ENCODE peak calls at places on chromosomes 4 and X, in nine cellular contexts. E is NB4; Z is activated CD4-positive, alpha-beta T cell treated with anti-CD3 and anti-CD28 coated beads for 1 hour; Q is kidney glomerular epithelial cell; A is head of caudate nucleus; P is heart right ventricle; C is RKO; T is stimulated activated CD4-positive, alpha-beta T cell treated with anti-CD3 and anti-CD28 coated beads, Interleukin-1b, Interleukin-23, amount 100 ng/mL, for 48 hours; D is SJSA1. U is an unnamed sample.

GRCh38 chrX:123222920-123223319 is 38.8 kb downstream of the GRIA3 start:
- DNase-seq in E (no peak), Z (no peak), Q (no peak), A (peak; percentile 43), P (no peak), C (no peak), T (no peak), D (no peak), U (no peak)

GRCh38 chr4:3834186-3834920 is 68.2 kb downstream of the ADRA2C start:
- DNase-seq in E (no peak), Z (no peak), Q (no peak), A (peak; percentile 53), P (no peak), C (no peak), T (no peak), D (no peak), U (no peak)

GRCh38 chr4:139735381-139736256 is 70.0 kb downstream of the MGST2 start:
- DNase-seq in E (no peak), Z (no peak), Q (no peak), A (peak; percentile 70), P (no peak), C (no peak), T (no peak), D (no peak), U (no peak)

GRCh38 chr4:140252742-140253555 is 99.0 kb upstream of the MAML3 start:
- DNase-seq in E (peak; percentile 69), Z (peak; percentile 52), Q (peak; percentile 69), A (peak; percentile 94), P (peak; percentile 65), C (peak; percentile 82), T (peak; percentile 38), D (peak; percentile 81), U (peak; percentile 64)

GRCh38 chrX:102784550-102784949 is 64.0 kb downstream of the GPRASP3 start:
- DNase-seq in E (no peak), Z (no peak), Q (no peak), A (no peak), P (no peak), C (no peak), T (no peak), D (no peak), U (no peak)

GRCh38 chr4:102867278-102868152 is 1.3 kb upstream of the CISD2 start:
- DNase-seq in E (peak; percentile 74), Z (no peak), Q (no peak), A (no peak), P (no peak), C (peak; percentile 77), T (no peak), D (no peak), U (no peak)

GRCh38 chr4:4677825-4678522 is 136.1 kb upstream of the STX18 start:
- DNase-seq in E (peak; percentile 75), Z (no peak), Q (no peak), A (peak; percentile 66), P (peak; percentile 5), C (no peak), T (no peak), D (no peak), U (no peak)

GRCh38 chr4:189090174-189090814 is 850.4 kb upstream of the FRG1 start:
- DNase-seq in E (peak; percentile 13), Z (no peak), Q (peak; percentile 21), A (no peak), P (no peak), C (peak; percentile 34), T (no peak), D (no peak), U (no peak)

GRCh38 chrX:40418413-40419195 is 162.2 kb upstream of the ATP6AP2 start:
- DNase-seq in E (peak; percentile 57), Z (no peak), Q (peak; percentile 1), A (no peak), P (no peak), C (no peak), T (no peak), D (no peak), U (peak; percentile 68)

GRCh38 chr4:186627226-186627865 is 72.0 kb upstream of the MTNR1A start:
- DNase-seq in E (peak; percentile 56), Z (no peak), Q (no peak), A (no peak), P (no peak), C (no peak), T (no peak), D (no peak), U (no peak)

GRCh38 chr4:612052-612748 is 13.2 kb upstream of the PDE6B start:
- DNase-seq in E (no peak), Z (no peak), Q (no peak), A (no peak), P (no peak), C (no peak), T (no peak), D (no peak), U (no peak)

GRCh38 chr4:138542191-138542771 is 300.1 kb upstream of the SLC7A11 start:
- DNase-seq in E (no peak), Z (no peak), Q (no peak), A (no peak), P (no peak), C (no peak), T (no peak), D (no peak), U (no peak)

GRCh38 chr4:179415842-179416223 is 1973.6 kb upstream of the AGA start:
- DNase-seq in E (no peak), Z (no peak), Q (no peak), A (no peak), P (no peak), C (no peak), T (no peak), D (no peak), U (no peak)

GRCh38 chrX:133668225-133668931 is 253.1 kb upstream of the GPC4 start:
- DNase-seq in E (no peak), Z (no peak), Q (no peak), A (no peak), P (no peak), C (no peak), T (peak; percentile 1), D (no peak), U (no peak)

GRCh38 chrX:40573763-40574162 is 7.0 kb upstream of the ATP6AP2 start:
- DNase-seq in E (peak; percentile 57), Z (no peak), Q (no peak), A (no peak), P (no peak), C (peak; percentile 61), T (peak; percentile 18), D (no peak), U (no peak)

GRCh38 chrX:72141372-72142004 is 9.8 kb upstream of the RTL5 start:
- DNase-seq in E (no peak), Z (no peak), Q (no peak), A (no peak), P (no peak), C (no peak), T (no peak), D (no peak), U (no peak)

GRCh38 chr4:2837904-2838496 is 5.6 kb upstream of the ADD1 start:
- DNase-seq in E (peak; percentile 79), Z (peak; percentile 54), Q (no peak), A (peak; percentile 77), P (peak; percentile 45), C (no peak), T (peak; percentile 68), D (no peak), U (no peak)

GRCh38 chr4:74623041-74623440 is 171.3 kb downstream of the BTC start:
- DNase-seq in E (peak; percentile 63), Z (no peak), Q (peak; percentile 39), A (no peak), P (no peak), C (peak; percentile 73), T (no peak), D (no peak), U (no peak)

GRCh38 chr4:130056286-130056685 is 960.3 kb downstream of the C4orf33 start:
- DNase-seq in E (no peak), Z (no peak), Q (no peak), A (no peak), P (no peak), C (no peak), T (no peak), D (no peak), U (no peak)

GRCh38 chrX:34778961-34779360 is 121.9 kb upstream of the TMEM47 start:
- DNase-seq in E (no peak), Z (no peak), Q (peak; percentile 11), A (no peak), P (no peak), C (peak; percentile 30), T (no peak), D (no peak), U (no peak)

GRCh38 chr4:76904646-76905190 is 6.8 kb upstream of the SOWAHB start:
- DNase-seq in E (no peak), Z (no peak), Q (no peak), A (no peak), P (no peak), C (no peak), T (no peak), D (no peak), U (no peak)

GRCh38 chrX:133297284-133297683 is 79.1 kb upstream of the TFDP3 start:
- DNase-seq in E (no peak), Z (no peak), Q (peak; percentile 7), A (no peak), P (no peak), C (peak; percentile 48), T (no peak), D (peak; percentile 69), U (no peak)

GRCh38 chr4:84799318-84799717 is 167.2 kb downstream of the WDFY3 start:
- DNase-seq in E (no peak), Z (no peak), Q (no peak), A (no peak), P (no peak), C (no peak), T (no peak), D (no peak), U (no peak)

GRCh38 chr4:162274354-162274753 is 110.6 kb upstream of the FSTL5 start:
- DNase-seq in E (peak; percentile 9), Z (no peak), Q (no peak), A (no peak), P (no peak), C (no peak), T (no peak), D (no peak), U (no peak)

GRCh38 chr4:89254847-89255246 is 52.8 kb downstream of the GPRIN3 start:
- DNase-seq in E (peak; percentile 43), Z (peak; percentile 25), Q (peak; percentile 10), A (peak; percentile 59), P (no peak), C (peak; percentile 35), T (peak; percentile 36), D (no peak), U (peak; percentile 64)

GRCh38 chr4:141174457-141174856 is 41.2 kb upstream of the RNF150 start:
- DNase-seq in E (no peak), Z (no peak), Q (no peak), A (no peak), P (no peak), C (no peak), T (no peak), D (no peak), U (no peak)

GRCh38 chr4:107619065-107619464 is 101.0 kb downstream of the PAPSS1 start:
- DNase-seq in E (no peak), Z (no peak), Q (peak; percentile 59), A (no peak), P (no peak), C (no peak), T (no peak), D (peak; percentile 82), U (no peak)

GRCh38 chr4:173243321-173243720 is 74.7 kb downstream of the GALNT7 start:
- DNase-seq in E (no peak), Z (no peak), Q (peak; percentile 80), A (no peak), P (no peak), C (peak; percentile 17), T (no peak), D (no peak), U (no peak)

GRCh38 chrX:11193035-11193469 is 81.9 kb downstream of the HCCS start:
- DNase-seq in E (peak; percentile 2), Z (no peak), Q (no peak), A (no peak), P (peak; percentile 13), C (no peak), T (no peak), D (no peak), U (no peak)

GRCh38 chr4:104752337-104752736 is 257.6 kb upstream of the CXXC4 start:
- DNase-seq in E (no peak), Z (no peak), Q (no peak), A (no peak), P (no peak), C (no peak), T (no peak), D (no peak), U (no peak)

GRCh38 chrX:101393530-101394305 is 2.9 kb downstream of the RPL36A start:
- DNase-seq in E (no peak), Z (no peak), Q (no peak), A (no peak), P (no peak), C (peak; percentile 46), T (no peak), D (no peak), U (no peak)